ENCODE peak calls at places on chromosomes 16 and 17, in five cellular contexts. Q is keratinocyte, S is uterus, U is SK-N-SH, G is cardiac muscle cell. L is an unnamed sample.
A peak's percentile ranks its signal among the peaks of the same experiment; 100 is the strongest.

GRCh38 chr17:68820476-68820824 is 134.7 kb downstream of the ABCA8 start:
- DNase-seq in Q (no peak), S (no peak), U (no peak), G (no peak), L (no peak)

GRCh38 chr16:85819245-85819644 is 19.8 kb downstream of the COX4I1 start:
- DNase-seq in S (peak; percentile 40), G (peak; percentile 91), Q (peak; percentile 64), U (peak; percentile 82), L (peak; percentile 78)

GRCh38 chr16:68286153-68287074 is 22.1 kb downstream of the SLC7A6 start:
- DNase-seq in G (no peak), Q (no peak), U (no peak), S (no peak), L (no peak)

GRCh38 chr16:74844041-74844826 is 69.6 kb upstream of the FA2H start:
- DNase-seq in G (no peak), U (no peak), Q (no peak), S (no peak), L (no peak)

GRCh38 chr17:36027776-36028175 is 10.0 kb upstream of the CCL23 start:
- DNase-seq in U (no peak), G (no peak), Q (no peak), S (no peak), L (no peak)

GRCh38 chr17:13931111-13931526 is 138.2 kb upstream of the COX10 start:
- DNase-seq in U (no peak), S (peak; percentile 51), Q (no peak), G (no peak), L (no peak)

GRCh38 chr16:84143784-84144199 is 1.2 kb downstream of the HSDL1 start:
- DNase-seq in S (no peak), G (peak; percentile 48), U (no peak), Q (no peak), L (peak; percentile 12)

GRCh38 chr17:75455896-75456416 is 479 bp upstream of the TMEM94 start:
- DNase-seq in G (no peak), S (no peak), Q (no peak), U (peak; percentile 55), L (no peak)

GRCh38 chr17:16491703-16492612 is at the start of gene LRRC75A:
- DNase-seq in G (peak; percentile 81), S (peak; percentile 42), Q (no peak), U (peak; percentile 92), L (peak; percentile 53)

GRCh38 chr17:72710834-72711233 is 381.7 kb downstream of the SLC39A11 start:
- DNase-seq in S (no peak), U (no peak), Q (no peak), G (no peak), L (no peak)

GRCh38 chr16:90020260-90020837 is 1.1 kb upstream of the DBNDD1 start:
- DNase-seq in U (no peak), G (no peak), Q (no peak), S (no peak), L (no peak)

GRCh38 chr16:28511031-28511430 is 4.4 kb upstream of the IL27 start:
- DNase-seq in Q (no peak), U (no peak), S (no peak), G (no peak), L (no peak)

GRCh38 chr17:68533887-68534700 is 21.9 kb downstream of the PRKAR1A start:
- DNase-seq in S (no peak), Q (no peak), G (no peak), U (no peak), L (no peak)

GRCh38 chr16:89958068-89958467 is 9.5 kb downstream of the DEF8 start:
- DNase-seq in Q (no peak), G (peak; percentile 42), S (no peak), U (peak; percentile 93), L (peak; percentile 29)

GRCh38 chr17:75266315-75267145 is 4.5 kb downstream of the MIF4GD start:
- DNase-seq in U (peak; percentile 12), Q (no peak), G (no peak), S (no peak), L (no peak)

GRCh38 chr16:31008154-31008950 is 2.1 kb downstream of the STX1B start:
- DNase-seq in G (no peak), U (peak; percentile 31), Q (no peak), S (no peak), L (no peak)

GRCh38 chr17:5272313-5272712 is 9.8 kb upstream of the RABEP1 start:
- DNase-seq in U (peak; percentile 35), S (no peak), Q (no peak), G (no peak), L (no peak)

GRCh38 chr17:47810200-47810821 is 11.3 kb downstream of the OSBPL7 start:
- DNase-seq in U (no peak), Q (peak; percentile 60), S (no peak), G (peak; percentile 28), L (peak; percentile 97)

GRCh38 chr17:67281053-67281452 is 36.1 kb upstream of the HELZ start:
- DNase-seq in Q (no peak), U (no peak), G (no peak), S (no peak), L (no peak)

GRCh38 chr16:72785886-72786285 is 262.0 kb downstream of the ZFHX3 start:
- DNase-seq in Q (no peak), G (no peak), U (no peak), S (no peak), L (no peak)

GRCh38 chr17:71460943-71461342 is 659.9 kb upstream of the SOX9 start:
- DNase-seq in U (no peak), G (peak; percentile 23), S (no peak), Q (no peak), L (peak; percentile 30)

GRCh38 chr16:23410176-23410575 is 42.8 kb downstream of the COG7 start:
- DNase-seq in U (no peak), Q (no peak), G (no peak), S (no peak), L (no peak)

GRCh38 chr17:30701498-30701989 is 122.9 kb downstream of the CRLF3 start:
- DNase-seq in G (no peak), Q (no peak), S (no peak), U (no peak), L (no peak)

GRCh38 chr16:46743232-46743719 is 4.9 kb downstream of the MYLK3 start:
- DNase-seq in U (peak; percentile 25), S (no peak), Q (no peak), G (peak; percentile 33), L (no peak)

GRCh38 chr16:71855937-71856662 is 10.3 kb downstream of the ATXN1L start:
- DNase-seq in U (no peak), Q (no peak), G (no peak), S (no peak), L (no peak)

GRCh38 chr17:66508896-66509843 is 206.8 kb downstream of the PRKCA start:
- DNase-seq in S (no peak), Q (peak; percentile 89), U (no peak), G (no peak), L (no peak)

GRCh38 chr16:8634991-8635736 is 13.7 kb downstream of the METTL22 start:
- DNase-seq in U (peak; percentile 60), Q (no peak), G (peak; percentile 48), S (no peak), L (peak; percentile 55)

GRCh38 chr16:70663524-70664324 is 17.4 kb downstream of the IL34 start:
- DNase-seq in U (peak; percentile 36), S (no peak), Q (no peak), G (no peak), L (no peak)
- H3K27ac ChIP-seq in U (no peak overlapping the region), S (peak overlapping the region; percentile 69), Q (no peak overlapping the region), G (no peak overlapping the region), L (no peak overlapping the region)

DNA sequence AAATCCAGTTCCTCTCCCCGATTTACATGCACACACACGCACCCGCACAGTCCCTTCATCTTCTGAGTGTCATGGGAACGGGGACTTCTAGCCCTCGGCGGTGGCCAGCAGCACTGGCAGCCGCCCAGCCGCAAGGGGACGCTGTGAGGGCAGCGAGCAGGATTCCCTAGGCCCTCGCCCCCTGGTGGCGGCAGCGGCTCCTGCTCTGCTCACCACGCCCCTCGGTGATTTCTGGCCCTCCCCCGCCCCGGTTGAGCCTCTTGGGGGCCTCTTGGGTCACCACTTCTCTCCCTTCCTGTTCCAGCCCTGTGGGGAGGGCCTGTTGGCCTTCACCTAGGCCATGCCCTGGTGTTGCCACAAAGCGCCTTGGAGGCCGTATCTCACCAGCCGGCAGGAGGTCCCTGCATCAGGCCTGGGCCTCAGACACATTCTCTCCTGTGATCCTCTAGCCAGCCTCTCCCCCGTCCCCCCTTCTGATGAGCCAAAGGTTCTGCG is 75.2 kb upstream of the KSR1 start:
- DNase-seq in S (peak; percentile 53), G (peak; percentile 62), U (peak; percentile 89), Q (no peak), L (peak; percentile 87)
- H3K4me3 ChIP-seq in S (no peak overlapping the region), G (no peak overlapping the region), U (peak overlapping the region; percentile 31), Q (no peak overlapping the region), L (no peak overlapping the region)

DNA sequence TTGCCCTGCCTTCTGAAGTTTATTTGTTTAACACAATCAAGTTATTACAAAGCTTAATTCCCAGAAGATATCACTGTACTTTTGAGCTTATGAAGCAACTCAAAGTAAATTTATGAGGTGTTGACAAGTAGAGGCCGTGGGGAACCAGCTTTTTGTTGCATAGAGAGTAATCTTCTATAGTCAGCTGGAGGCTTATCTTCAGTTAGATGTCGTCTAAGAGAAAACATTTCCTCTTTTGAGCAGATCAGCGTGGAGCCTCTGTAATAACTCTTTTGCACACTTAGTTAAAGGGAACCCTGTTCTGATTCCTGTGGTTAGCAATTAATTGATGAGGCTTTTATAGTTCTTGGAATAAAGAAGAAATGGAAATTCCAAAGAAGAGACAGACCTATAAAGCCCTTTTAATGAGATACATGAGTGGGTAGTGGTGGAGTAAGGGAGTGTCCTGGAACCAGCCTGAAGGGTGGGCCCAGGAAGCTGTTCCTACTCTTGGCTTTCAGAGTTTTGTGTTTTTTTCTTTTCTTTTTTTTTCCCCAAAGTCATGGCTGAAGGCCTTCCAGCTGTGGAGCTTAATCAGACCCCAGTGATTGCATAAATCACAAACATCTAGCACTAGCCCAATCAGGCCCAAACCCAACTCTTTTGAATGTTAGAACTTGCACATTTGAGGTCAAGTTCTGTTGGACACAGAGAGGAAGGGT is 28.9 kb upstream of the MAP3K14 start:
- DNase-seq in G (no peak), S (peak; percentile 24), U (no peak), Q (no peak), L (no peak)
- H3K27ac ChIP-seq in G (no peak overlapping the region), S (peak overlapping the region; percentile 62), U (no peak overlapping the region), Q (no peak overlapping the region), L (no peak overlapping the region)

DNA sequence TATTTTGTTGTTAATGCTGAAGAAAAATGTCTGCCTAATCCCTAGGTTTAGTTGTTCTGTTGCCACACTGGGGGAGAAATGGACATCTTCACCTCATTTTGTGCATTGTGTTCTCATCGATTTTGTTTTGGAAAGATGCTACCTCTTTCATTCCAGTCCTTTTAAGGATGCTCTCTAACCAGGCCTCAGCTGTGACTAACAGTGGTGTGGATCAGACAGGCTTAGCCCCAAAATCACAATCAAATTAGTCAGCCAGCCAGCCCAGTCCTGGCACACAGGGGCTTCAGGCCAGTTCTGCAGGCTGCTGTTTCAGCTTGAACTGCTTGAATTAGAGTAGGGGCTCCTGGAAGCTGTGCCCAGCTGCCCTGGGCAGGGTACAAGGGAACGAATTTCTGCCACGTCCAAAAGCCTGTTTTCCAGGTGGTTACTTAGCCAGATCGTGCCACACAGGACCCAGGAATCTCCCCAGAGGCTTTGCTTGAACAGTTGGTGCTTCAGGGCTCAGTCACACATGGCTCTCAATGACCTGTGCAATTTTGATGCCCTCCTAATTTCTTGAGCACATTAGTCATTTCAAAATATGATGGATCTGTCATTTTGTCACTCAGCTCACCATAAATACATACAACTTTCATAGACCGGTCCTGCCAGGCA is 60.7 kb downstream of the CLEC16A start:
- DNase-seq in U (no peak), Q (no peak), G (no peak), S (no peak), L (no peak)
- H3K4me3 ChIP-seq in U (no peak overlapping the region), Q (no peak overlapping the region), G (no peak overlapping the region), S (no peak overlapping the region), L (no peak overlapping the region)

GRCh38 chr17:82890339-82890730 is 50.5 kb upstream of the ZNF750 start:
- DNase-seq in G (no peak), S (no peak), Q (no peak), U (no peak), L (no peak)
- H3K27ac ChIP-seq in G (no peak overlapping the region), S (peak overlapping the region; percentile 8), Q (peak overlapping the region; percentile 62), U (no peak overlapping the region), L (no peak overlapping the region)